ENCODE peak calls at places on chromosomes 7 and 10, in seven cellular contexts. R is cardiac muscle cell, X is psoas muscle, H is spleen, I is MM.1S, F is thoracic aorta, S is astrocyte of the spinal cord. G is an unnamed sample.

GRCh38 chr7:1777122-1777521 is 107.0 kb downstream of the ELFN1 start:
- DNase-seq in R (no peak), X (no peak), H (no peak), I (no peak), F (no peak), S (no peak), G (no peak)

GRCh38 chr7:68980011-68980410 is 618.3 kb upstream of the AUTS2 start:
- DNase-seq in R (peak; percentile 40), X (no peak), H (no peak), I (no peak), F (no peak), S (peak; percentile 24), G (no peak)

GRCh38 chr7:159062596-159062995 is 82.1 kb downstream of the VIPR2 start:
- DNase-seq in R (no peak), X (no peak), H (no peak), I (no peak), F (no peak), S (no peak), G (no peak)

GRCh38 chr10:101260764-101261341 is 31.6 kb upstream of the LBX1 start:
- DNase-seq in R (no peak), X (no peak), H (no peak), I (no peak), F (no peak), S (no peak), G (no peak)

GRCh38 chr10:66455304-66455703 is 470.5 kb upstream of the LRRTM3 start:
- DNase-seq in R (no peak), X (no peak), H (no peak), I (peak; percentile 18), F (no peak), S (no peak), G (no peak)

GRCh38 chr10:36779238-36779846 is 346.1 kb upstream of the ANKRD30A start:
- DNase-seq in R (peak; percentile 84), X (no peak), H (no peak), I (no peak), F (no peak), S (peak; percentile 81), G (peak; percentile 70)

GRCh38 chr10:3354171-3354570 is 181.6 kb upstream of the PITRM1 start:
- DNase-seq in R (peak; percentile 15), X (no peak), H (no peak), I (no peak), F (no peak), S (peak; percentile 29), G (no peak)

GRCh38 chr7:157294773-157295172 is 42.0 kb upstream of the DNAJB6 start:
- DNase-seq in R (no peak), X (no peak), H (no peak), I (no peak), F (no peak), S (no peak), G (no peak)

GRCh38 chr7:836429-836828 is 4.2 kb downstream of the SUN1 start:
- DNase-seq in R (peak; percentile 58), X (no peak), H (no peak), I (no peak), F (no peak), S (peak; percentile 54), G (no peak)

GRCh38 chr10:76230866-76231257 is 799.4 kb downstream of the LRMDA start:
- DNase-seq in R (no peak), X (no peak), H (no peak), I (no peak), F (no peak), S (no peak), G (no peak)
- H3K4me3 ChIP-seq in R (no peak overlapping the region), X (no peak overlapping the region), H (no peak overlapping the region), I (no peak overlapping the region), F (no peak overlapping the region), S (no peak overlapping the region), G (peak overlapping the region; percentile 40)

GRCh38 chr7:118349604-118350003 is 125.1 kb downstream of the ANKRD7 start:
- DNase-seq in R (no peak), X (no peak), H (no peak), I (no peak), F (no peak), S (no peak), G (no peak)
- H3K4me3 ChIP-seq in R (no peak overlapping the region), X (no peak overlapping the region), H (no peak overlapping the region), I (no peak overlapping the region), F (no peak overlapping the region), S (no peak overlapping the region), G (no peak overlapping the region)

GRCh38 chr7:27245124-27245797 is 2.7 kb downstream of the EVX1 start:
- DNase-seq in R (no peak), X (no peak), H (no peak), I (no peak), F (no peak), S (no peak), G (no peak)
- H3K4me3 ChIP-seq in R (no peak overlapping the region), X (peak overlapping the region; percentile 57), H (no peak overlapping the region), I (no peak overlapping the region), F (peak overlapping the region; percentile 45), S (no peak overlapping the region), G (no peak overlapping the region)

GRCh38 chr10:93074597-93075368 is 1.1 kb downstream of the CYP26A1 start:
- DNase-seq in R (no peak), X (no peak), H (no peak), I (peak; percentile 29), F (no peak), S (no peak), G (no peak)
- H3K4me3 ChIP-seq in R (peak overlapping the region; percentile 54), X (peak overlapping the region; percentile 60), H (peak overlapping the region; percentile 47), I (peak overlapping the region; percentile 97), F (peak overlapping the region; percentile 74), S (no peak overlapping the region), G (no peak overlapping the region)

DNA sequence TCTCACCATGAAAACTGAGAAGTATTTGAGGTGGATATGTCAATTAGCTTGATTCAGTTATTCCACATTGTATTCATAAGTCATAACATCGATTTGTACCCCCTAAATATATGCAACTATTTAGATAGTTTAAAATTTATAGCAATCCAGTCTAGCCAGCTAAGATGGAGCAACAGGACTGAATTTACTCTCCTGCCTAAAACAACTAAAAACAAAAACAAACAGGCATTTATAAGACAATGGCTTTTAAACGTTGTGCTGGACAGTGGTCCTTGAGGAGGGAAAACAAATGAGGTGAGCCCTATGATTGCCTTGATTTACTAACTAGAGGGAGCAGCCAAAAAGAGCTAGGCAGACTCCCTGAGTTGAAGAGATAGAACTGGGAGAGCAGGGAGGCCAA is 814 bp upstream of the GPAM start:
- DNase-seq in R (no peak), X (no peak), H (no peak), I (no peak), F (no peak), S (no peak), G (no peak)
- H3K4me3 ChIP-seq in R (peak overlapping the region; percentile 93), X (peak overlapping the region; percentile 73), H (no peak overlapping the region), I (peak overlapping the region; percentile 89), F (peak overlapping the region; percentile 92), S (no peak overlapping the region), G (peak overlapping the region; percentile 84)

DNA sequence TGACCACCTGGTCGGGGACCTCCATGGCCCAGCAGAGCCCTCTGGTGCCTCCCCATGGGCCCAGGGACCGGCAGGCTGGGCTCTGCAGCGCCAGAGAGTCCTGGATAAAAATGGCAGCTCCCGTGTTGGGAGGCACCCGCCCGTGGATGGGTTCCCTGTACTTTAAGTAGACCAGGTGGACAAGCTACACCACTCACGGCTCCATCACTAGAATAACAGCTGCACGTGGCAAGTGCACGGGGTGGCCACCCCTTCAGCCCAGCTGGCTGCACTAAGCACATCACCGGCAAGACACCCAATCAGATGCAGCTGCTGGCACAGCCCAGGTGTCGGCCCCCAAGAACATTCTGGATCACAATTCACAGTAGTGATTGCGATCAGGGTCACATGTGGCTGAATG is 69.8 kb downstream of the DIP2C start:
- DNase-seq in R (no peak), X (no peak), H (peak; percentile 62), I (no peak), F (no peak), S (no peak), G (no peak)
- H3K4me3 ChIP-seq in R (no peak overlapping the region), X (no peak overlapping the region), H (no peak overlapping the region), I (no peak overlapping the region), F (no peak overlapping the region), S (no peak overlapping the region), G (no peak overlapping the region)

DNA sequence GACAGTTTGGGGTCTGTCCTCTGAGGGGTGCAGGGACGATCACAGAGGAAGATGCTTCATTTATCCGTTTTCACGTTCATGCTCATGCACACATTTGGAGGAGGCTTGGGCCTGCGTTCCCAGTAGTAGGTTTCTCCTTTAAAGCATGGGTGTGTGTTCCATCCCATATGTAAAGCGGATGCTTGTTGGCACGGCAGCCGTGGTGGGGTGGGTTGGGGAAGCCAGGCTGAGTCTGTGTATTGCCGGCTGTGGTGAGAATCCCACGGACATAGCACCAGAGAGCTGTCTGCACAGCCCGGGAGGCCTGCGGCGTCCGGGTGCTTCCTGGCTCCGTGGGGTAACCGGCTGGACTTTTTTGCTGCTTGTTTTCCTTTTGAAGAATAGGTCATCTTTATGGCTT is 440 bp downstream of the JAKMIP3 start:
- DNase-seq in R (peak; percentile 23), X (no peak), H (no peak), I (no peak), F (no peak), S (no peak), G (no peak)
- H3K4me3 ChIP-seq in R (no peak overlapping the region), X (peak overlapping the region; percentile 72), H (peak overlapping the region; percentile 27), I (peak overlapping the region; percentile 51), F (peak overlapping the region; percentile 72), S (peak overlapping the region; percentile 36), G (no peak overlapping the region)

GRCh38 chr7:50268223-50268622 is 36.3 kb upstream of the IKZF1 start:
- DNase-seq in R (no peak), X (no peak), H (no peak), I (no peak), F (no peak), S (no peak), G (no peak)
- H3K4me3 ChIP-seq in R (no peak overlapping the region), X (no peak overlapping the region), H (no peak overlapping the region), I (no peak overlapping the region), F (no peak overlapping the region), S (no peak overlapping the region), G (no peak overlapping the region)

GRCh38 chr7:73668103-73668937 is 689 bp downstream of the VPS37D start:
- DNase-seq in R (peak; percentile 20), X (peak; percentile 40), H (peak; percentile 83), I (no peak), F (no peak), S (no peak), G (no peak)
- H3K4me3 ChIP-seq in R (peak overlapping the region; percentile 98), X (peak overlapping the region; percentile 68), H (peak overlapping the region; percentile 38), I (peak overlapping the region; percentile 46), F (peak overlapping the region; percentile 81), S (peak overlapping the region; percentile 70), G (peak overlapping the region; percentile 86)

DNA sequence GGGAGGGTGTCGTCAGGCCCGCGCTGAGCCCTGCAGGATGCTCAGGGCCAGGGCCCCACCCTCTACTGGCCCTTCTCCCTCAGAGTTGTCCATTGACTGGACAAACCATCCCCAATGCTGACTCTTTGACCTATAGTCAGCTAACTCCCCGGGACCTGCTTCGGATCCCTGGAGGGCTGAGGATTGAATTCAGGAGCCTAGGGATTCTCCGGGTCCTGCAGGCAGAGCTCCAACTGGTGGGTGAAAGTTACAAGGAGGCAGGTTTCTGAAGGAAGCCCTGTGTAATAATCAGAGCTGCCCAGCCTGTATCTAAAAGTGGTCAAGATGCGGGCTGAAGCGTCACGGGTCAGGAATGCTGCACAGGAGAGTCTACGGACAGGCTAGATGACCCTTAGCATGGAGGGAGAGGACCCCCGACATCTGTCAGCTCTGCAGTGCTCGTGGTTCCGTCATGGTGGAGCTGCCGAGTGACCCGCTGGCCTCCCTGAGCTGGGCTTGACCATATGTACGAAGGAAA is 602 bp upstream of the CALHM2 start:
- DNase-seq in R (no peak), X (peak; percentile 39), H (no peak), I (no peak), F (no peak), S (no peak), G (no peak)
- H3K4me3 ChIP-seq in R (no peak overlapping the region), X (peak overlapping the region; percentile 74), H (peak overlapping the region; percentile 84), I (peak overlapping the region; percentile 74), F (peak overlapping the region; percentile 91), S (no peak overlapping the region), G (peak overlapping the region; percentile 77)